ENCODE peak calls at places on chromosomes 11 and 22, in ten cellular contexts. F is sigmoid colon, U is heart left ventricle, N is body of pancreas, D is ovary, Z is right lobe of liver, B is NB4, L is IMR-90, C is stomach, Q is adrenal gland. G is an unnamed sample.

GRCh38 chr22:30000566-30000965 is 79.7 kb upstream of the HORMAD2 start:
- DNase-seq in Q (no peak), D (no peak), C (no peak), L (peak), U (no peak), Z (no peak), B (no peak), N (no peak), F (no peak), G (no peak)

GRCh38 chr11:70210516-70210915 is 7.4 kb downstream of the FADD start:
- DNase-seq in Q (no peak), B (no peak), Z (no peak), F (no peak), D (no peak), L (no peak), U (no peak), C (no peak), N (no peak), G (peak)

GRCh38 chr22:20999350-21000214 is 2.3 kb downstream of the THAP7 start:
- DNase-seq in U (no peak), C (no peak), Q (no peak), B (no peak), L (no peak), Z (no peak), D (no peak), F (no peak), N (no peak), G (peak)

GRCh38 chr11:87780068-87780413 is 395.2 kb downstream of the RAB38 start:
- DNase-seq in F (no peak), B (no peak), Z (no peak), U (no peak), C (no peak), N (no peak), D (no peak), L (no peak), Q (no peak), G (no peak)

GRCh38 chr11:2526808-2527381 is 82.1 kb downstream of the KCNQ1 start:
- DNase-seq in C (peak), D (peak), Q (peak), U (peak), Z (peak), F (peak), L (no peak), B (peak), N (peak), G (peak)

GRCh38 chr22:28562324-28562723 is 117.3 kb downstream of the TTC28 start:
- DNase-seq in U (no peak), L (no peak), F (no peak), C (no peak), N (no peak), Z (no peak), Q (no peak), D (no peak), B (no peak), G (no peak)

GRCh38 chr11:88231894-88232482 is 56.7 kb upstream of the RAB38 start:
- DNase-seq in C (no peak), Z (no peak), U (no peak), F (no peak), L (peak), N (no peak), D (no peak), B (peak), Q (peak), G (no peak)

GRCh38 chr22:38871360-38872171 is 450 bp downstream of the CBX6 start:
- DNase-seq in L (no peak), F (peak), Z (peak), C (peak), B (peak), Q (peak), U (no peak), N (no peak), D (peak), G (peak)

GRCh38 chr22:20567371-20567847 is 60.0 kb downstream of the MED15 start:
- DNase-seq in Q (no peak), L (peak), B (no peak), F (no peak), Z (peak), C (no peak), N (no peak), U (no peak), D (no peak), G (peak)

GRCh38 chr22:17281026-17281809 is 62.0 kb upstream of the ADA2 start:
- DNase-seq in Z (peak), F (peak), U (no peak), Q (no peak), B (peak), N (no peak), C (no peak), D (no peak), L (no peak), G (peak)

GRCh38 chr11:27553186-27553585 is 46.6 kb upstream of the LIN7C start:
- DNase-seq in U (no peak), C (no peak), L (no peak), N (no peak), Z (no peak), B (no peak), Q (no peak), F (no peak), D (no peak), G (no peak)

GRCh38 chr11:112610996-112611795 is 350.0 kb upstream of the NCAM1 start:
- DNase-seq in C (no peak), Q (no peak), B (no peak), L (no peak), U (no peak), D (no peak), F (no peak), N (no peak), Z (no peak), G (no peak)

GRCh38 chr11:82858556-82859091 is 41.6 kb downstream of the PRCP start:
- DNase-seq in B (no peak), N (no peak), Z (no peak), F (no peak), C (no peak), Q (no peak), D (no peak), U (no peak), L (peak), G (no peak)

GRCh38 chr11:58837707-58838388 is 6.7 kb downstream of the GLYATL2 start:
- DNase-seq in Z (no peak), N (no peak), C (no peak), B (no peak), L (no peak), Q (no peak), U (no peak), F (no peak), D (no peak), G (no peak)

GRCh38 chr11:102116453-102117205 is 6.4 kb downstream of the YAP1 start:
- DNase-seq in C (no peak), Z (no peak), N (no peak), L (peak), U (no peak), B (no peak), F (no peak), Q (no peak), D (no peak), G (no peak)
- TF ChIP-seq POLR2A in C (no peak), Z (no peak), N (no peak), L (no peak), U (no peak), B (no peak), F (no peak), Q (no peak), D (no peak), G (no peak)

DNA sequence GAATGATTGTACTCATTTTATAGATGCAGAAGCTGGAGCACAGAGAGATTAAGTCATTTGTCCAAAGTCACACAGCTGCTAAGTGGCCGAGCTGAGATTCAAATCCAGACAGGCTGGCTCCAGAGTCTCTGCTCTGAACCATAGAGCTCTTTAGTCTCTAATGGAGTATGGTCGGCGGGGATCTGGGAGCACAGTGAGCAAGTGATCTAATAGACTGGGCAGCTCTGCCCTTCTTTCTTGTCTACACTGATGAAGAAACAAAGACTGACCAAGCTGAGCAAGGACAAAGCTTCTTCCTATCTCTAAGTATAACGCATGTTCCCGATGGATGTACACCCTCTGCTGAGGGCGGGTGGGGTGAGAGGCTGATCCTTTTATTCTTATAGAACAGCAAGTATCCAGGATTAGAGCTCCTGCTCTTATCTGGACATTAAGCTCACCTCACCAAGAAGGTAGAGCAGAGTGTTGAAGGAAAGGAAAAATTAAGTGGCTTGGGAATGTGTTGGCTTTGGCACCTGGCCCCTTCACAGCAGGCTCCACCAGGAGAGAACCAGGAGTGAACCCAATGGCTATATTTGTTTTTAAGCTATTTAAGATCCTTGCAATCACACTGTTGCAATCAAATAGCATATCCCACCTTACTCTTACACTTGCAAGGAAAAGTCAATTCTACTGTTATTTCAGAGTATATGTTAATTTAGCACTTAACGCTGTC is 68.7 kb downstream of the ETS1 start:
- DNase-seq in N (no peak), L (no peak), U (no peak), Z (no peak), D (no peak), F (no peak), Q (no peak), C (no peak), B (no peak), G (no peak)
- H3K4me3 ChIP-seq in N (no peak), L (peak), U (peak), Z (peak), D (peak), F (peak), Q (no peak), C (peak), B (no peak), G (peak)

GRCh38 chr11:46381836-46382643 is 571 bp downstream of the MDK start:
- DNase-seq in Z (no peak), Q (no peak), F (peak), L (no peak), B (peak), U (no peak), D (peak), C (no peak), N (no peak), G (peak)
- TF ChIP-seq POLR2A in Z (no peak), Q (no peak), F (no peak), L (no peak), B (no peak), U (no peak), D (no peak), C (no peak), N (no peak), G (no peak)

GRCh38 chr11:6745018-6745417 is 26.8 kb downstream of the OR2AG2 start:
- DNase-seq in U (no peak), C (no peak), Q (no peak), B (no peak), L (no peak), D (no peak), N (no peak), F (no peak), Z (no peak), G (no peak)
- H3K4me3 ChIP-seq in U (no peak), C (peak), Q (no peak), B (no peak), L (no peak), D (no peak), N (no peak), F (no peak), Z (peak), G (peak)

DNA sequence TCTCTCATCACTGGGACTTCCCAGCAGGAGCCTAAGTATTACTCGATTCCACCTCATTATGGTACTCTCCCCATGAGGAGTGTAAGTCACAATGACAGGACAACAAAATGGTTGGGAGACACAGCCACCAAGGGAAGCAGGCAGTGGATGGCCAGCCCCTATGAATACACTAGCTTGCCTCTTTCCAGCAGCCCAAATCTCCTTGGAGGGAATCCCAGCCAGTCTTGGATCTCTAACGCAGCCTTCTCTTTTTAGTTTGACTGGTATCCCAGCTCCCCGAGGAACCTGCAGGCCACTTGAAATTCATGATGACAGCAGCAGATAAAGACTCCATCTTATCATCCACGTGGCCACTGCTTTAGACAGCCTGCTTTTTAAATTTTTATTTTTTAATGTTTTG is 815.8 kb downstream of the NTM start:
- DNase-seq in D (no peak), Z (no peak), L (no peak), N (no peak), C (no peak), Q (no peak), F (no peak), B (no peak), U (no peak), G (no peak)
- TF ChIP-seq POLR2A in D (no peak), Z (no peak), L (no peak), N (no peak), C (no peak), Q (no peak), F (no peak), B (no peak), U (no peak), G (no peak)

DNA sequence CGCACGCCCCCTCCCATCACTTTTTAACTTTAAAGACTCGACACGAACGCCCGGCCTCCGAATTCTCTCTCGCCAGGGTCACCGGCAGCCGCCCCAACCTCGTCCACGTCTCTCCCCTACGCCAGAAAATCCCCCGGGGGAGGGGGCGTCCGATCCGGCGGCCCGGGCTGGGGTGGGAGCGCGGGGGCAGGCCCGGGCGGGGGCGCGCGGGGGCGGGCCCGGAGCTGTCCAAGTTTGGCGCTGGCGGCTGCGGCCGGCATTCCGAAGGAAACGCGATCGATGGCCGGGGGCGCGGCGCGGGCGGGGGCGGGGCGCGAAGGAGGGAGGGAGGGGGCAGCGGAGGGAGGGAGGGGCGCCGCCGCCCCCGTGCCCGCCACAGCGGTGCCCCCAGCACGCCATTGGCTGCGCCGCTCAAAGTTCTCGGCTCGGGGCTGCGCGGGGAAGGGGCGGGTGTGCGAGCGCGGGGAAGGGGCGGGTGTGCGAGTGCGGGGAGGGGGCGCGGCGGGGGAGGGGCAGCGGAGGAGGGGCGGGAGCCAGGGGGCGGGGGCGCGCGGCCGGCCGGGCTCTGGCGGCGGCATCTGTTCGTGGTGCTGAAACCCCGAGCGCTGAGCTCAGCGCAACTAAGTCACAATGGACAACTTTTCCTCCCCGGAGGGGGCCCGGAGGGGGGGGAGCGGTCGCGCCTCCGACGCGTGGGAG is 2.4 kb downstream of the PHF21B start:
- DNase-seq in Z (peak), Q (peak), D (peak), L (peak), U (no peak), C (no peak), F (no peak), N (no peak), B (peak), G (no peak)
- H3K4me3 ChIP-seq in Z (no peak), Q (no peak), D (peak), L (no peak), U (peak), C (peak), F (peak), N (no peak), B (no peak), G (peak)